ENCODE peak calls at places on chromosome 15, in six cellular contexts. J is CD4-positive, alpha-beta T cell; L is coronary artery; B is pancreas; Z is heart left ventricle; G is Panc1. F is an unnamed sample.

GRCh38 chr15:27686376-27686775 is 412.7 kb downstream of the OCA2 start:
- DNase-seq in J (no peak), L (no peak), B (no peak), Z (no peak), G (no peak), F (peak; percentile 43)

GRCh38 chr15:37517106-37517505 is 416.8 kb upstream of the MEIS2 start:
- DNase-seq in J (no peak), L (no peak), B (no peak), Z (no peak), G (no peak), F (no peak)

GRCh38 chr15:78045189-78045588 is 32.3 kb downstream of the TBC1D2B start:
- DNase-seq in J (no peak), L (no peak), B (no peak), Z (no peak), G (no peak), F (no peak)

GRCh38 chr15:27990411-27991338 is 108.4 kb downstream of the OCA2 start:
- DNase-seq in J (no peak), L (no peak), B (no peak), Z (no peak), G (no peak), F (no peak)

GRCh38 chr15:55434989-55435825 is 26.9 kb downstream of the PIERCE2 start:
- DNase-seq in J (no peak), L (no peak), B (no peak), Z (no peak), G (peak; percentile 42), F (peak; percentile 64)

GRCh38 chr15:82298520-82298919 is 35.9 kb downstream of the SAXO2 start:
- DNase-seq in J (peak; percentile 48), L (no peak), B (no peak), Z (no peak), G (no peak), F (no peak)

GRCh38 chr15:51104512-51104911 is 9.8 kb upstream of the TNFAIP8L3 start:
- DNase-seq in J (no peak), L (peak; percentile 91), B (peak; percentile 19), Z (no peak), G (no peak), F (no peak)

GRCh38 chr15:70879386-70879785 is 12.8 kb downstream of the THAP10 start:
- DNase-seq in J (no peak), L (no peak), B (no peak), Z (no peak), G (no peak), F (no peak)

GRCh38 chr15:59594493-59594942 is 17.1 kb upstream of the GCNT3 start:
- DNase-seq in J (no peak), L (no peak), B (peak; percentile 16), Z (no peak), G (peak; percentile 57), F (peak; percentile 98)

GRCh38 chr15:69478259-69478687 is 25.7 kb downstream of the RPLP1 start:
- DNase-seq in J (peak; percentile 23), L (peak; percentile 68), B (peak; percentile 46), Z (peak; percentile 42), G (no peak), F (peak; percentile 80)

GRCh38 chr15:37932522-37932921 is 1.9 kb upstream of the TMCO5A start:
- DNase-seq in J (no peak), L (no peak), B (no peak), Z (no peak), G (no peak), F (no peak)

GRCh38 chr15:89127054-89127702 is 38.9 kb downstream of the ABHD2 start:
- DNase-seq in J (no peak), L (no peak), B (peak; percentile 60), Z (no peak), G (no peak), F (no peak)
- H3K27ac ChIP-seq in J (no peak overlapping the region), L (peak overlapping the region; percentile 46), B (peak overlapping the region; percentile 29), Z (peak overlapping the region; percentile 23), G (no peak overlapping the region), F (peak overlapping the region; percentile 95)

DNA sequence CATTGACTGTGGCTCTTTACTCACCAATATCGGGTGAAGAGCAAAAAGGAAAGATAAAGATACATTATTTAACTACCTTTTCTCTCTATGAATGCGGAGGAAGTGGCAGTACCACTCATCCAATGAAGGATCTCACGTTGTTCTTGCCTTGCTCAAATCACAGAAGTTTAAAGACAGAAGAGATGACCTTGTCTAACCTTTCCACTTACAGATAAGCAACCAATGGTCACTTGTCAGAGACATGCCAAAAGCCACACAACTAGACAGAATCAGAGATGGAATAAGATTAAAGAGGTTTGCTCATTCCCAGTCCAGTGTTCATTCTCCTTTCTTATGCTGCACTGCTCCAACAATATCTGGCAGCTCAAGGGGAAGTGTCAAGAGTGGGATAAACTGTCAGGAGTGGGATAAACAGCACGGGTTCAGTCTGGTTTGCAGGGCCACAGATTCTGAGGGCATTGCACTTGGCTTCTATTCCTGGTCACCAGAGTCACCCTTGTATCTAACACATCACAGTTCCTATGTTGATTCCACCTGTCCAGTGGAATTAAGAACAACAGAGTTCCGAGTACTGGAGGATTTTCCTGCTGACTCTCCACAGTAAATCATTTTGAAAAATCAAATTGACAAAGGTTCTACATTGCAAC is 6.7 kb downstream of the VPS13C start:
- DNase-seq in J (no peak), L (no peak), B (no peak), Z (no peak), G (no peak), F (no peak)
- H3K27ac ChIP-seq in J (no peak overlapping the region), L (no peak overlapping the region), B (no peak overlapping the region), Z (no peak overlapping the region), G (no peak overlapping the region), F (no peak overlapping the region)

GRCh38 chr15:68346986-68347385 is 69.4 kb downstream of the FEM1B start:
- DNase-seq in J (no peak), L (no peak), B (no peak), Z (no peak), G (no peak), F (no peak)

GRCh38 chr15:68344600-68344999 is 67.1 kb downstream of the FEM1B start:
- DNase-seq in J (no peak), L (no peak), B (no peak), Z (no peak), G (no peak), F (no peak)

GRCh38 chr15:68347392-68347791 is 69.8 kb downstream of the FEM1B start:
- DNase-seq in J (no peak), L (no peak), B (no peak), Z (no peak), G (no peak), F (no peak)

GRCh38 chr15:68343579-68344225 is 66.2 kb downstream of the FEM1B start:
- DNase-seq in J (no peak), L (no peak), B (no peak), Z (no peak), G (no peak), F (no peak)

GRCh38 chr15:68345481-68345880 is 67.9 kb downstream of the FEM1B start:
- DNase-seq in J (no peak), L (no peak), B (no peak), Z (no peak), G (no peak), F (no peak)
- H3K27ac ChIP-seq in J (no peak overlapping the region), L (peak overlapping the region; percentile 95), B (no peak overlapping the region), Z (no peak overlapping the region), G (no peak overlapping the region), F (no peak overlapping the region)

GRCh38 chr15:63191895-63192603 is 2.6 kb downstream of the RAB8B start:
- DNase-seq in J (peak; percentile 28), L (no peak), B (no peak), Z (no peak), G (no peak), F (no peak)
- H3K27ac ChIP-seq in J (peak overlapping the region; percentile 95), L (no peak overlapping the region), B (no peak overlapping the region), Z (no peak overlapping the region), G (no peak overlapping the region), F (no peak overlapping the region)

GRCh38 chr15:34338347-34338746 is 766 bp upstream of the SLC12A6 start:
- DNase-seq in J (no peak), L (no peak), B (no peak), Z (no peak), G (no peak), F (no peak)
- H3K27ac ChIP-seq in J (peak overlapping the region; percentile 96), L (peak overlapping the region; percentile 93), B (no peak overlapping the region), Z (peak overlapping the region; percentile 90), G (peak overlapping the region; percentile 88), F (peak overlapping the region; percentile 83)

GRCh38 chr15:57217716-57218598 is 158.3 kb upstream of the CGNL1 start:
- DNase-seq in J (no peak), L (no peak), B (no peak), Z (no peak), G (no peak), F (no peak)

GRCh38 chr15:57218826-57219576 is 157.3 kb upstream of the CGNL1 start:
- DNase-seq in J (no peak), L (no peak), B (no peak), Z (no peak), G (no peak), F (no peak)

GRCh38 chr15:57213783-57214366 is 162.4 kb upstream of the CGNL1 start:
- DNase-seq in J (no peak), L (no peak), B (no peak), Z (no peak), G (peak; percentile 8), F (peak; percentile 51)

GRCh38 chr15:57215371-57215770 is 160.9 kb upstream of the CGNL1 start:
- DNase-seq in J (no peak), L (no peak), B (no peak), Z (no peak), G (no peak), F (no peak)

GRCh38 chr15:57216288-57216687 is 160.0 kb upstream of the CGNL1 start:
- DNase-seq in J (no peak), L (no peak), B (no peak), Z (no peak), G (no peak), F (peak; percentile 25)
- H3K27ac ChIP-seq in J (no peak overlapping the region), L (peak overlapping the region; percentile 22), B (no peak overlapping the region), Z (no peak overlapping the region), G (no peak overlapping the region), F (no peak overlapping the region)

DNA sequence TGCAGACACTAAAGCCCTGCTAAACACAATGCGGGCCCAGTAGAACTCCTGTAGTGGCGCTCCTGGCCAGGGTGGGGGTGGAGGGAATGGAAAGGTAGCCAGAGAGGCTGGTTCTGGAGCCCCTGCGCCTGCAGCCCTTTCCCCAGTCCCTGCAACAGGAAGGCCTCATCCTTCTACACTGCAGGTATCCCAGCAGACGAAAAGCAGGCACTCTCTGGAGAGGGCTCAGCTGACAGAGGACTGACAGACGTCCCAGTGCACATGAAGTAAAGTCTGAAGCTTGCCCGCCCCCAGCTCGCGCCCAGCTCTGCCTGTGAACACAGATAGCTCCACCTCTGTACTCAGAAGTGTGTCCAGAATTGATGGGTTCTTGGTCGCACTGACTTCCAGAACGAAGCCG is 46.0 kb downstream of the NSMCE3 start:
- DNase-seq in J (no peak), L (no peak), B (no peak), Z (no peak), G (no peak), F (no peak)
- H3K27ac ChIP-seq in J (no peak overlapping the region), L (no peak overlapping the region), B (no peak overlapping the region), Z (no peak overlapping the region), G (no peak overlapping the region), F (no peak overlapping the region)